ENCODE peak calls at places on chromosomes 2 and 18, in seven cellular contexts. V, G, S, F, Q, T and P are unnamed samples.

GRCh38 chr2:236604971-236605734 is 35.5 kb downstream of the ACKR3 start:
- DNase-seq in V (no peak), G (no peak), S (no peak), F (no peak), Q (no peak), T (no peak), P (no peak)

GRCh38 chr2:225002039-225002655 is 40.1 kb downstream of the DOCK10 start:
- DNase-seq in V (peak), G (peak), S (peak), F (peak), Q (no peak), T (peak), P (no peak)

GRCh38 chr18:73835656-73836055 is 312.0 kb downstream of the FBXO15 start:
- DNase-seq in V (no peak), G (no peak), S (no peak), F (no peak), Q (no peak), T (no peak), P (no peak)

GRCh38 chr2:209574515-209574914 is 150.7 kb downstream of the MAP2 start:
- DNase-seq in V (no peak), G (no peak), S (no peak), F (no peak), Q (no peak), T (no peak), P (no peak)

GRCh38 chr18:3857544-3857943 is 407.6 kb downstream of the TGIF1 start:
- DNase-seq in V (no peak), G (no peak), S (no peak), F (no peak), Q (no peak), T (no peak), P (no peak)

GRCh38 chr18:24463233-24463775 is 2.9 kb downstream of the HRH4 start:
- DNase-seq in V (no peak), G (no peak), S (no peak), F (no peak), Q (no peak), T (no peak), P (no peak)

GRCh38 chr2:233426619-233427342 is 72.5 kb downstream of the DGKD start:
- DNase-seq in V (peak), G (no peak), S (peak), F (no peak), Q (no peak), T (peak), P (no peak)

GRCh38 chr18:66819235-66819634 is 215.3 kb upstream of the CDH19 start:
- DNase-seq in V (no peak), G (no peak), S (no peak), F (no peak), Q (no peak), T (no peak), P (no peak)

GRCh38 chr2:109396338-109397180 is 217.2 kb downstream of the SEPTIN10 start:
- DNase-seq in V (no peak), G (peak), S (no peak), F (no peak), Q (no peak), T (no peak), P (no peak)

DNA sequence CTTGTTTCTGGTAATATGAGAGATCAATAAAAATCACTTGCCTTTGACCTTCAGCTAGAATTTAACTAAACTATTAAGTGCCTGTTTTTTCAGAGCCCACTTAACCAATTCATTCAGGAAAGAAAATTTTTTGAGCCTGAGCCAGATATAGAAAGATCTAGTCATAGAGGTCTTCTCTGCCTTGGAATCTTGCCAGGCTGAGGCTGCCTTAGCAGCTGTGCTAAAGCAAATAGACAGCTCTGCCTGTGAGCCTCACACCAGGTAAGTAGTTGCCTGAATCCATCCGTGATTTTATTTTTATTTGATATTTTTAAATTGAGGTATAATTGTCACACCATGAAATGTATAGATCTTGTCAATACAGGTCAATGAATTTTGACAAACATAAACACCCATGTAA is 27.4 kb downstream of the EVX2 start:
- DNase-seq in V (no peak), G (no peak), S (no peak), F (no peak), Q (no peak), T (no peak), P (no peak)
- TF ChIP-seq CTCF in V (no peak), G (no peak), S (no peak), F (no peak), Q (no peak), T (no peak), P (no peak)

DNA sequence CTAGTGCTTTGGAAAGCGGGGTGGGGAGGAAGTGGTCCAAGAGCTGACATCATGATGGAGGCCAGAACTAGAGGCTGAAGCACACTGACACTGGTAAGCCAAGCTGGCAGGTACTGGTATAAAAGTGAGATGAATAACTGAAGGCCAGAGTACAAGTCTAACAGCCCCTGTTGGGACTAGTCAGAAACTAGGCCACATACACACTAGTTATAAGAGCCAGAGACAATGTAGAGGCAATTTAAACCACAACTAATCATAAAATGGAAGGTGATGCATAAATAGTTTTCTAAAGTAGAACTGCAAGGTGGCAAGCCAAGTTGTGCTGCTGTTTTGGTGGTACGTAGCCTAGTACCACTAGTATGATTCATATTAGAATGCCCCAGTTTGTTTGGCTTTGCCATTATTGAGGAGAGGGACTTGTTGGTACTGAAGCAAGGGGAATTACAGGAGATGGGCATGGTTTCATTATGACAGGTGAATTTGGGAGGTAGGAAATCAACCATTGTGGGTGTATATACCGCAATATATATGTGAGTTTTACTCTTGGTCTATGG is 57.6 kb downstream of the GDF7 start:
- DNase-seq in V (no peak), G (no peak), S (no peak), F (no peak), Q (no peak), T (no peak), P (no peak)
- TF ChIP-seq CTCF in V (no peak), G (no peak), S (no peak), F (no peak), Q (no peak), T (no peak), P (no peak)

GRCh38 chr2:196486145-196486544 is 153.4 kb upstream of the CCDC150 start:
- DNase-seq in V (no peak), G (no peak), S (no peak), F (no peak), Q (no peak), T (no peak), P (no peak)

GRCh38 chr2:196481323-196481695 is 158.2 kb upstream of the CCDC150 start:
- DNase-seq in V (peak), G (no peak), S (no peak), F (no peak), Q (no peak), T (no peak), P (no peak)

GRCh38 chr2:196480653-196481322 is 158.7 kb upstream of the CCDC150 start:
- DNase-seq in V (no peak), G (no peak), S (no peak), F (no peak), Q (no peak), T (no peak), P (no peak)

GRCh38 chr2:196479350-196479749 is 160.2 kb upstream of the CCDC150 start:
- DNase-seq in V (peak), G (no peak), S (no peak), F (no peak), Q (no peak), T (no peak), P (no peak)

DNA sequence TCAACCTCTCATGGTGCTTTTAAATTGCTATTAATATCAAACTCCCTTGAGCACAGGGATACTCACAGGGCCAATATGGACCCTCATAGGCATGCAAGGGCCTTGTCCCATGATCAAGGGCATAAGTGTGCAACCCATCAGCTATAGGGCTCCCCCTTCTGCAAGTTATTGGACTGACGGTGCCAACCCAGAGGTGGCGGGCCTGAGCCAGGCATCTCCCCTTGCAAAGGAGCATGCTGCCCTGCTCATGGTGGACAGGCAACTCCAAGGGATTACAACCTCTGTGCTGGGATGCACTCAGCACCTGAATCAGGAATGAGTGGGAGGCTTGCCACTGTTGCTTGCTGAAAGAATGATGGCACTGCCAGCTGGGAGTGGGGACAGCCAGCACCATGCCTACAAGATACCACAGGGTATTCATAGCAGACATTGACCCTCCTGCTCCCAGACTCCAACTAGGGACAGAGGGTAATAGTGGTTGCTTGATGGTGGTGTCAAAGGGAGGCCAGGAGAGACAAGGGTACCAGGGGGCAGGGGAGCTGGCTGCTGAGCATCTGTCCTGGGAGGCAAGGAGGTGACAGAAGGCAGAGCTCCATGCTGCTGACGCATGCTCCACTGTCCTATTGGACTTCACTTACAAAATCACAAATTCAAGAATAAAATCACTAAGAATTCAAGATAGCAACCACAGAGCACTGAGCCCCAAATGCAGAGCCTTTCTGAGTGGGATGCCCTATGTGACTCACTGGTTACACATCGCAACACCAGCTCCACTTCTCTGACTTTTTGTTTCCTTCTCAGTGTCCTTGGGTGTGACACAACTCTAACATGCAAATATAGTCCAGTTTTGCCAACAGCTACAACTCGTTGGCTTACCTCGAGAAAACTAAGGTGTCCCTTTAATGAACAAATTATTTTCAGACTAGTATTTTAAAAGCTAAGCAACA is 157.1 kb upstream of the CCDC150 start:
- DNase-seq in V (no peak), G (no peak), S (no peak), F (no peak), Q (no peak), T (no peak), P (no peak)
- TF ChIP-seq CTCF in V (no peak), G (no peak), S (no peak), F (no peak), Q (no peak), T (no peak), P (peak)

GRCh38 chr2:675982-676646 is 1.1 kb downstream of the TMEM18 start:
- DNase-seq in V (peak), G (peak), S (no peak), F (peak), Q (no peak), T (peak), P (no peak)
- TF ChIP-seq CTCF in V (peak), G (no peak), S (no peak), F (peak), Q (peak), T (peak), P (peak)